ENCODE peak calls at places on chromosomes 11 and 22, in eight cellular contexts. One of them, this sample, is unnamed.
A peak's percentile ranks its signal among the peaks of the same experiment; 100 is the strongest.

GRCh38 chr22:38862375-38863329 is 9.4 kb downstream of the CBX6 start:
- DNase-seq in MM.1S: no peak
- DNase-seq in spleen: no peak
- DNase-seq in left ventricle myocardium inferior: no peak
- DNase-seq in heart left ventricle: peak; percentile 69
- DNase-seq in kidney epithelial cell: no peak
- DNase-seq in endodermal cell: peak; percentile 61
- DNase-seq in fibroblast of pulmonary artery: peak; percentile 47
- DNase-seq in this sample: peak; percentile 53

GRCh38 chr11:101955278-101955677 is 39.0 kb upstream of the ANGPTL5 start:
- DNase-seq in MM.1S: no peak
- DNase-seq in spleen: no peak
- DNase-seq in left ventricle myocardium inferior: no peak
- DNase-seq in heart left ventricle: no peak
- DNase-seq in kidney epithelial cell: no peak
- DNase-seq in endodermal cell: no peak
- DNase-seq in fibroblast of pulmonary artery: no peak
- DNase-seq in this sample: no peak

GRCh38 chr11:88553204-88553603 is 215.7 kb upstream of the CTSC start:
- DNase-seq in MM.1S: no peak
- DNase-seq in spleen: no peak
- DNase-seq in left ventricle myocardium inferior: no peak
- DNase-seq in heart left ventricle: no peak
- DNase-seq in kidney epithelial cell: no peak
- DNase-seq in endodermal cell: no peak
- DNase-seq in fibroblast of pulmonary artery: peak; percentile 19
- DNase-seq in this sample: no peak

GRCh38 chr22:41780714-41781507 is 19.6 kb upstream of the CCDC134 start:
- DNase-seq in MM.1S: peak; percentile 87
- DNase-seq in spleen: peak; percentile 97
- DNase-seq in left ventricle myocardium inferior: peak; percentile 35
- DNase-seq in heart left ventricle: peak; percentile 73
- DNase-seq in kidney epithelial cell: no peak
- DNase-seq in endodermal cell: peak; percentile 64
- DNase-seq in fibroblast of pulmonary artery: peak; percentile 83
- DNase-seq in this sample: peak; percentile 55

GRCh38 chr22:18136563-18137320 is 13.2 kb upstream of the USP18 start:
- DNase-seq in MM.1S: no peak
- DNase-seq in spleen: no peak
- DNase-seq in left ventricle myocardium inferior: no peak
- DNase-seq in heart left ventricle: no peak
- DNase-seq in kidney epithelial cell: no peak
- DNase-seq in endodermal cell: no peak
- DNase-seq in fibroblast of pulmonary artery: no peak
- DNase-seq in this sample: no peak

GRCh38 chr22:26322179-26322905 is 106.7 kb upstream of the ASPHD2 start:
- DNase-seq in MM.1S: no peak
- DNase-seq in spleen: no peak
- DNase-seq in left ventricle myocardium inferior: no peak
- DNase-seq in heart left ventricle: no peak
- DNase-seq in kidney epithelial cell: peak; percentile 39
- DNase-seq in endodermal cell: no peak
- DNase-seq in fibroblast of pulmonary artery: peak; percentile 35
- DNase-seq in this sample: no peak

GRCh38 chr11:84634309-84634708 is 992.8 kb downstream of the DLG2 start:
- DNase-seq in MM.1S: no peak
- DNase-seq in spleen: no peak
- DNase-seq in left ventricle myocardium inferior: no peak
- DNase-seq in heart left ventricle: no peak
- DNase-seq in kidney epithelial cell: no peak
- DNase-seq in endodermal cell: no peak
- DNase-seq in fibroblast of pulmonary artery: no peak
- DNase-seq in this sample: no peak

GRCh38 chr11:1005913-1006312 is 30.6 kb downstream of the MUC6 start:
- DNase-seq in MM.1S: no peak
- DNase-seq in spleen: no peak
- DNase-seq in left ventricle myocardium inferior: peak; percentile 44
- DNase-seq in heart left ventricle: peak; percentile 62
- DNase-seq in kidney epithelial cell: no peak
- DNase-seq in endodermal cell: no peak
- DNase-seq in fibroblast of pulmonary artery: no peak
- DNase-seq in this sample: no peak

GRCh38 chr22:22897036-22897435 is 9.4 kb downstream of the IGLL5 start:
- DNase-seq in MM.1S: peak; percentile 56
- DNase-seq in spleen: peak; percentile 31
- DNase-seq in left ventricle myocardium inferior: no peak
- DNase-seq in heart left ventricle: no peak
- DNase-seq in kidney epithelial cell: no peak
- DNase-seq in endodermal cell: no peak
- DNase-seq in fibroblast of pulmonary artery: no peak
- DNase-seq in this sample: no peak

GRCh38 chr11:13183094-13183825 is 94.3 kb upstream of the BMAL1 start:
- DNase-seq in MM.1S: peak; percentile 50
- DNase-seq in spleen: no peak
- DNase-seq in left ventricle myocardium inferior: no peak
- DNase-seq in heart left ventricle: no peak
- DNase-seq in kidney epithelial cell: no peak
- DNase-seq in endodermal cell: no peak
- DNase-seq in fibroblast of pulmonary artery: peak; percentile 73
- DNase-seq in this sample: no peak
- H3K4me3 ChIP-seq in MM.1S: peak overlapping the region; percentile 51
- H3K4me3 ChIP-seq in spleen: no peak overlapping the region
- H3K4me3 ChIP-seq in left ventricle myocardium inferior: peak overlapping the region; percentile 49
- H3K4me3 ChIP-seq in heart left ventricle: peak overlapping the region; percentile 23
- H3K4me3 ChIP-seq in kidney epithelial cell: no peak overlapping the region
- H3K4me3 ChIP-seq in endodermal cell: peak overlapping the region; percentile 32
- H3K4me3 ChIP-seq in fibroblast of pulmonary artery: peak overlapping the region; percentile 20
- H3K4me3 ChIP-seq in this sample: no peak overlapping the region

GRCh38 chr11:21896216-21896615 is 296.7 kb upstream of the ANO5 start:
- DNase-seq in MM.1S: no peak
- DNase-seq in spleen: no peak
- DNase-seq in left ventricle myocardium inferior: no peak
- DNase-seq in heart left ventricle: no peak
- DNase-seq in kidney epithelial cell: no peak
- DNase-seq in endodermal cell: no peak
- DNase-seq in fibroblast of pulmonary artery: no peak
- DNase-seq in this sample: no peak

GRCh38 chr11:21895686-21896085 is 297.2 kb upstream of the ANO5 start:
- DNase-seq in MM.1S: no peak
- DNase-seq in spleen: no peak
- DNase-seq in left ventricle myocardium inferior: no peak
- DNase-seq in heart left ventricle: no peak
- DNase-seq in kidney epithelial cell: no peak
- DNase-seq in endodermal cell: no peak
- DNase-seq in fibroblast of pulmonary artery: no peak
- DNase-seq in this sample: no peak

GRCh38 chr11:21894492-21894891 is 298.4 kb upstream of the ANO5 start:
- DNase-seq in MM.1S: no peak
- DNase-seq in spleen: no peak
- DNase-seq in left ventricle myocardium inferior: no peak
- DNase-seq in heart left ventricle: no peak
- DNase-seq in kidney epithelial cell: no peak
- DNase-seq in endodermal cell: no peak
- DNase-seq in fibroblast of pulmonary artery: no peak
- DNase-seq in this sample: no peak

GRCh38 chr11:21893468-21893867 is 299.4 kb upstream of the ANO5 start:
- DNase-seq in MM.1S: no peak
- DNase-seq in spleen: no peak
- DNase-seq in left ventricle myocardium inferior: no peak
- DNase-seq in heart left ventricle: no peak
- DNase-seq in kidney epithelial cell: no peak
- DNase-seq in endodermal cell: no peak
- DNase-seq in fibroblast of pulmonary artery: no peak
- DNase-seq in this sample: no peak

DNA sequence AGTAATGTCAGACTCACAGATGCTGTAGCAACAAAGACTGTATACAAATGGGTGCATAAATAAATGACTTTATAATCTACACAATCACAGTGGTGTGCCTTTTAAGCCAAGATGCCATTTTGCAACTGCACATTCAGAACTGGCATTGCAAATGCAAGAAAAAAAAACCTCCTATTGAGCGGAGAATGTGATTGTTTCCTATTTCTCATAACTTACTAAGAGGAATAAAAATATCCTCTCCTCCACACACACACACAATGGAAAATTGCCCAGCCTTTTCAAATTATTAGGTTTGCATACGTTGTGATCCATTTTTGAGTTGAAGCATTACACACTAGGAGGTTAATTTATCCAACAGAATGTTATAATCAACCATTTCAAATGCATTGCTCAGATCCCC is 300.2 kb upstream of the ANO5 start:
- DNase-seq in MM.1S: no peak
- DNase-seq in spleen: no peak
- DNase-seq in left ventricle myocardium inferior: no peak
- DNase-seq in heart left ventricle: no peak
- DNase-seq in kidney epithelial cell: no peak
- DNase-seq in endodermal cell: no peak
- DNase-seq in fibroblast of pulmonary artery: no peak
- DNase-seq in this sample: no peak
- H3K4me3 ChIP-seq in MM.1S: no peak overlapping the region
- H3K4me3 ChIP-seq in spleen: no peak overlapping the region
- H3K4me3 ChIP-seq in left ventricle myocardium inferior: no peak overlapping the region
- H3K4me3 ChIP-seq in heart left ventricle: no peak overlapping the region
- H3K4me3 ChIP-seq in kidney epithelial cell: no peak overlapping the region
- H3K4me3 ChIP-seq in endodermal cell: no peak overlapping the region
- H3K4me3 ChIP-seq in fibroblast of pulmonary artery: no peak overlapping the region
- H3K4me3 ChIP-seq in this sample: no peak overlapping the region

GRCh38 chr11:57458410-57459111 is 1.8 kb upstream of the RTN4RL2 start:
- DNase-seq in MM.1S: no peak
- DNase-seq in spleen: peak; percentile 82
- DNase-seq in left ventricle myocardium inferior: peak; percentile 53
- DNase-seq in heart left ventricle: peak; percentile 67
- DNase-seq in kidney epithelial cell: no peak
- DNase-seq in endodermal cell: peak; percentile 86
- DNase-seq in fibroblast of pulmonary artery: no peak
- DNase-seq in this sample: no peak
- H3K4me3 ChIP-seq in MM.1S: peak overlapping the region; percentile 71
- H3K4me3 ChIP-seq in spleen: peak overlapping the region; percentile 45
- H3K4me3 ChIP-seq in left ventricle myocardium inferior: peak overlapping the region; percentile 65
- H3K4me3 ChIP-seq in heart left ventricle: peak overlapping the region; percentile 56
- H3K4me3 ChIP-seq in kidney epithelial cell: no peak overlapping the region
- H3K4me3 ChIP-seq in endodermal cell: no peak overlapping the region
- H3K4me3 ChIP-seq in fibroblast of pulmonary artery: peak overlapping the region; percentile 27
- H3K4me3 ChIP-seq in this sample: no peak overlapping the region

DNA sequence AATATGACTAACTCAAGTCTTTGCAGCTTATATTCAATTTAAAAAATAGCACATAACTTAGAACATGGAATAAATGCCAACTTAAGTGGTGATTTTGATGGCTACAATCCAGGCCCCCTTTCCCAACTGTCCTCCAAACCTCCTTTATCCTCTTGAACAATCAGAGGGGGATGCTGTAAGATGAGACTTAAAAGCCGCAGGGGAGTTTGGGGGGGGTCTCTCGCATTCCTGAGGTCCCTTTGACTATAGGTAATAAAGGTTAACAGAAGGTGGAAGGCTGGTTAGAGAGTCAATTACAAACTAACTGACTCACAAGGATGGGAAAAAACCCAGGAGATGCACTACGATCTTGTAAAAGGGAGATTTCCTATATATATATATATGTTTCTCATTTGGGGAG is 101.8 kb downstream of the KIRREL3 start:
- DNase-seq in MM.1S: no peak
- DNase-seq in spleen: no peak
- DNase-seq in left ventricle myocardium inferior: no peak
- DNase-seq in heart left ventricle: no peak
- DNase-seq in kidney epithelial cell: no peak
- DNase-seq in endodermal cell: no peak
- DNase-seq in fibroblast of pulmonary artery: no peak
- DNase-seq in this sample: no peak
- H3K4me3 ChIP-seq in MM.1S: no peak overlapping the region
- H3K4me3 ChIP-seq in spleen: no peak overlapping the region
- H3K4me3 ChIP-seq in left ventricle myocardium inferior: no peak overlapping the region
- H3K4me3 ChIP-seq in heart left ventricle: no peak overlapping the region
- H3K4me3 ChIP-seq in kidney epithelial cell: no peak overlapping the region
- H3K4me3 ChIP-seq in endodermal cell: no peak overlapping the region
- H3K4me3 ChIP-seq in fibroblast of pulmonary artery: no peak overlapping the region
- H3K4me3 ChIP-seq in this sample: no peak overlapping the region

GRCh38 chr11:62372871-62373270 is 35.6 kb downstream of the ASRGL1 start:
- DNase-seq in MM.1S: peak; percentile 67
- DNase-seq in spleen: no peak
- DNase-seq in left ventricle myocardium inferior: no peak
- DNase-seq in heart left ventricle: no peak
- DNase-seq in kidney epithelial cell: no peak
- DNase-seq in endodermal cell: no peak
- DNase-seq in fibroblast of pulmonary artery: no peak
- DNase-seq in this sample: no peak
- H3K4me3 ChIP-seq in MM.1S: peak overlapping the region; percentile 7
- H3K4me3 ChIP-seq in spleen: no peak overlapping the region
- H3K4me3 ChIP-seq in left ventricle myocardium inferior: no peak overlapping the region
- H3K4me3 ChIP-seq in heart left ventricle: no peak overlapping the region
- H3K4me3 ChIP-seq in kidney epithelial cell: no peak overlapping the region
- H3K4me3 ChIP-seq in endodermal cell: no peak overlapping the region
- H3K4me3 ChIP-seq in fibroblast of pulmonary artery: no peak overlapping the region
- H3K4me3 ChIP-seq in this sample: no peak overlapping the region

GRCh38 chr22:42930810-42931420 is 73.8 kb upstream of the ARFGAP3 start:
- DNase-seq in MM.1S: no peak
- DNase-seq in spleen: peak; percentile 73
- DNase-seq in left ventricle myocardium inferior: peak; percentile 63
- DNase-seq in heart left ventricle: peak; percentile 84
- DNase-seq in kidney epithelial cell: no peak
- DNase-seq in endodermal cell: peak; percentile 69
- DNase-seq in fibroblast of pulmonary artery: peak; percentile 31
- DNase-seq in this sample: peak; percentile 30
- H3K4me3 ChIP-seq in MM.1S: no peak overlapping the region
- H3K4me3 ChIP-seq in spleen: no peak overlapping the region
- H3K4me3 ChIP-seq in left ventricle myocardium inferior: peak overlapping the region; percentile 7
- H3K4me3 ChIP-seq in heart left ventricle: peak overlapping the region; percentile 25
- H3K4me3 ChIP-seq in kidney epithelial cell: no peak overlapping the region
- H3K4me3 ChIP-seq in endodermal cell: no peak overlapping the region
- H3K4me3 ChIP-seq in fibroblast of pulmonary artery: no peak overlapping the region
- H3K4me3 ChIP-seq in this sample: no peak overlapping the region